ENCODE peak calls at places on chromosomes 7 and 10, in eight cellular contexts. Q is CD8-positive, alpha-beta T cell; E is ascending aorta; P is progenitor cell of endocrine pancreas; Y is spleen; H is lung; D is fibroblast of pulmonary artery; G is stomach. N is an unnamed sample.

GRCh38 chr7:29281782-29282541 is 87.4 kb downstream of the CHN2 start:
- DNase-seq in Q (no peak), E (peak; percentile 63), P (no peak), Y (no peak), H (no peak), D (peak; percentile 66), G (no peak), N (peak; percentile 61)

GRCh38 chr10:89086801-89087513 is 96.4 kb downstream of the FAS start:
- DNase-seq in Q (no peak), E (peak; percentile 75), P (no peak), Y (peak; percentile 62), H (peak; percentile 46), D (peak; percentile 88), G (peak; percentile 39), N (peak; percentile 84)

GRCh38 chr10:10591682-10592412 is 425.8 kb upstream of the CELF2 start:
- DNase-seq in Q (no peak), E (no peak), P (no peak), Y (no peak), H (no peak), D (no peak), G (no peak), N (no peak)

GRCh38 chr7:74012842-74013249 is 15.1 kb upstream of the ELN start:
- DNase-seq in Q (no peak), E (peak; percentile 92), P (no peak), Y (no peak), H (no peak), D (no peak), G (no peak), N (no peak)

GRCh38 chr10:13349776-13350274 is 1.7 kb upstream of the SEPHS1 start:
- DNase-seq in Q (no peak), E (peak; percentile 78), P (peak; percentile 14), Y (peak; percentile 85), H (peak; percentile 46), D (peak; percentile 53), G (peak; percentile 37), N (peak; percentile 52)

GRCh38 chr7:38451840-38452239 is 178.4 kb upstream of the TARP start:
- DNase-seq in Q (no peak), E (no peak), P (no peak), Y (no peak), H (no peak), D (peak; percentile 58), G (no peak), N (peak; percentile 70)

GRCh38 chr7:139571190-139571589 is 47.7 kb downstream of the CLEC2L start:
- DNase-seq in Q (no peak), E (peak; percentile 44), P (no peak), Y (peak; percentile 66), H (no peak), D (no peak), G (peak; percentile 20), N (no peak)

GRCh38 chr7:20064974-20065862 is 152.0 kb downstream of the MACC1 start:
- DNase-seq in Q (no peak), E (no peak), P (no peak), Y (no peak), H (no peak), D (peak; percentile 49), G (no peak), N (peak; percentile 32)

GRCh38 chr10:117662126-117662525 is 119.6 kb downstream of the EMX2 start:
- DNase-seq in Q (no peak), E (no peak), P (no peak), Y (no peak), H (no peak), D (no peak), G (no peak), N (no peak)

GRCh38 chr10:34954142-34954541 is 136.0 kb downstream of the CUL2 start:
- DNase-seq in Q (no peak), E (no peak), P (no peak), Y (no peak), H (peak; percentile 94), D (no peak), G (peak; percentile 94), N (no peak)

GRCh38 chr7:31007634-31008033 is 43.9 kb downstream of the GHRHR start:
- DNase-seq in Q (no peak), E (no peak), P (no peak), Y (peak; percentile 57), H (no peak), D (no peak), G (no peak), N (no peak)

GRCh38 chr10:72517244-72517643 is 108.6 kb downstream of the MICU1 start:
- DNase-seq in Q (no peak), E (no peak), P (no peak), Y (no peak), H (no peak), D (no peak), G (no peak), N (no peak)

GRCh38 chr7:141208539-141208938 is 134.7 kb downstream of the TMEM178B start:
- DNase-seq in Q (no peak), E (no peak), P (no peak), Y (no peak), H (peak; percentile 34), D (no peak), G (no peak), N (no peak)

DNA sequence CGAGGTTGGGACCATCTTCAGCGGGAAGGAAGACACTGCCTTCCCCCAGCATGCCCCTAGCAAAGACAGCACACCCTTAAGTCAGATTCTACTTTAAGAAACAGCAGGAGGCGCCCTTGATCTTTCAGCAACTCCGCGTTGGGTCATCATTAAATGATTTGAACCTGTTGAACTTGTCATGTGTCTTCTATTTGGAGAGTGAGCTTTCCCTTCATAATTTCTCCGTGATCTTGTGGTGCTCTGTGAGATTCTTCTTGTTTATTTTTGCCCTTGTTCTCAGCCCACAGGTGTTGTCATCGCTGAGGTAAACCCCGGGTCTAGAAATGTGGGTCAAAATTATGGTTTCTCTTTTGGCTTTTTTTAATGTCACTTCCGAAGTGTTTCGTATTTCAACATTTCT is 49.5 kb upstream of the PITRM1 start:
- DNase-seq in Q (no peak), E (no peak), P (no peak), Y (no peak), H (no peak), D (peak; percentile 23), G (no peak), N (peak; percentile 68)
- TF ChIP-seq CTCF in Q (no peak), E (no peak), P (peak; percentile 22), Y (no peak), H (no peak), D (peak; percentile 2), G (no peak), N (peak; percentile 26)

DNA sequence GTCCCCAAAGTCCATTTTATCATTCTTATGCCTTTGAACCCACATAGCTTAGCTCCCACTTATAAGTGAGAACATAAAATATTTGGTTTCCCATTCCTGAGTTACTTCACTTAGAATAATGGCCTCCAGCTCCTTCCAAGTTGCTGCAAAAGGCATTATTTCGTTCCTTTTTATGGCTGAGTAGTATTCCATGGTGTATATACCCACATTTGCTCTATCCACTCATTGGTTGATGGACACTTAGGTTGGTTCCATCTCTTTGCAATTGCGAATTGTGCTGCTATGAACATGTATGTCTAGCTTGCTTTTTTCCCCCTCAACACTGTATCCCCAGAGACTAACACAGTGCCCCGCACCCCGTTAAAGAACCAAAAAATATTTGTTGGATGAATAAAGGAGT is 670 bp upstream of the CAPZA2 start:
- DNase-seq in Q (no peak), E (no peak), P (no peak), Y (no peak), H (no peak), D (no peak), G (no peak), N (no peak)
- TF ChIP-seq CTCF in Q (no peak), E (no peak), P (no peak), Y (no peak), H (no peak), D (no peak), G (no peak), N (no peak)

DNA sequence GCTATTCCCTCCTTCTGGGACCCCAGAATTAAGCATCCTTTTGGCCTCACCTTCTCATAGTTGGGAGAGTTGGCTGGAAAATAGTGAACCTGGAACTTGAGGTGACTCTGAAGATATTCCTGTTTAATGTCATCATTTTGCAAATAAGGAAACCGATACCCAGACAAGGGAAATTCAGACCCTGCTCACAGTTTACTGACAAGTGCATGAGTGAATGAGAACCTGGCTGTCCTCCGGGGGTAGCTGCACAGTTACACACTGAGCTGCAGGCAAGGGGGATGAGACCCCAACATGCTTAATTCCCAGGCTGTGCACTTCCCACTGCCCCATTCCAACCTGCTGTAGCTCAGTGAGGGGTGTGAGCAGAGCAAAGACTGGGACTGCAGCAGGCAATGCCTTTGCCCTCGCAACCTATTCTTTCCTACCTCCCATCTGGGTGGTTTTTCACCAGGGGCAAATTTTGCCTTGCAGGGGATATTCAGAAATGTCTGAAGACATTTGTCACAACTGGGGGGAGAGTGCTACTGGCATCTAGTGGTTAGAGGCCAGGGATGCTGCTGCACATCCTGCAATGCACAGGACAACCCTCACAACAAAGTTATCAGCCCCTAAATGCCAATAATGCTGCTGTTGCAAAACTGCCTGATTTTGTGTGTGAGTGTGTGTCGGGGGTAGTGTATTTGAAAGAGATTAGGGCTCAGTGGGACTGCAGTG is 136.2 kb downstream of the SORCS3 start:
- DNase-seq in Q (no peak), E (no peak), P (no peak), Y (no peak), H (no peak), D (no peak), G (no peak), N (no peak)
- TF ChIP-seq CTCF in Q (no peak), E (no peak), P (no peak), Y (no peak), H (no peak), D (no peak), G (no peak), N (no peak)

GRCh38 chr10:33103980-33104379 is 145.9 kb upstream of the ITGB1 start:
- DNase-seq in Q (no peak), E (no peak), P (no peak), Y (no peak), H (no peak), D (no peak), G (no peak), N (no peak)

GRCh38 chr10:33099748-33100147 is 141.7 kb upstream of the ITGB1 start:
- DNase-seq in Q (no peak), E (no peak), P (no peak), Y (no peak), H (no peak), D (no peak), G (no peak), N (no peak)

GRCh38 chr10:33098966-33099663 is 141.1 kb upstream of the ITGB1 start:
- DNase-seq in Q (no peak), E (no peak), P (no peak), Y (no peak), H (no peak), D (no peak), G (no peak), N (peak; percentile 27)

GRCh38 chr10:33102071-33102470 is 144.0 kb upstream of the ITGB1 start:
- DNase-seq in Q (no peak), E (no peak), P (no peak), Y (no peak), H (no peak), D (no peak), G (no peak), N (no peak)

DNA sequence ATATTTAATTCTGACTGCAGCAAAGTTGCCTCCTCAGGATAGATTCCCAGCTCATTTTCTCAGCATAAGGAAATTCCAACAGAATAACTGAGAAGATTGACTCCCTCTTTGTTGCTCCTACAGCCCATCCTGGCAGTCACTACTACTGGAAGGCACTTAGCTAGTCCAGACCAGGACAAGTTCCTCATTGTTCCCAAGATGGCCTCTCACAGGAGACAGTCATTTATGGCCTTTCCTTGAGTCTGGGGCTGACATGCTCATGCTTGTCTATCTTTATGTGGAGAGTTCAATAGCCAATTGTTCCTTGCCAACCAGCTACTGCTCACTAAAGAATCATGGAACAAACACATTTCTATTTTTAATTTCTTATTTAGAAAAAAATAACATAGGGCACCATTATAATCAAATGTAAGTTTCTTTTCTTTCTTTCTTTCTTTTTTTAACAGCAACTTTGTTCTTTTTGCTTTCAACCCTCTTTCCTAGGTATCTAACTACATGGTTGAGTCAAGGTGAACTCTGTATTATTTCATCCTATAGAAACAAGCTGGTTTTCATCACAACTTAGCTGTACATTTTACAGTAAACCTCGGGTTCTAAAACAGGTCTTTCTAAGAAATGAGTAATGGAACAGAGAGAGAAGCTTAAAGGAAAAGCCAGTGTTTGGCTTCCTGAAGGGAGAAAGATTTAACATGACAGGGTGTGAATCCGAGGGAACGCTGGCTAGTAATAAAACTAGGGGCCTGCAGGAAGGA is 143.1 kb upstream of the ITGB1 start:
- DNase-seq in Q (no peak), E (no peak), P (no peak), Y (no peak), H (no peak), D (no peak), G (no peak), N (no peak)
- TF ChIP-seq CTCF in Q (no peak), E (no peak), P (no peak), Y (no peak), H (no peak), D (no peak), G (no peak), N (no peak)

N was measured in cardiac fibroblast.